ENCODE peak calls at places on chromosomes 3 and 15, in nine cellular contexts. Q, R, Y, I, T, O, F, S and W are unnamed samples.

GRCh38 chr3:124599147-124599765 is 131.0 kb upstream of the UMPS start:
- DNase-seq in O (no peak), Y (no peak), R (no peak), T (no peak), F (no peak), I (no peak), Q (no peak), S (no peak), W (no peak)

GRCh38 chr15:72319360-72319984 is 485 bp downstream of the CELF6 start:
- DNase-seq in Y (peak), I (no peak), F (peak), O (peak), T (no peak), R (peak), Q (peak), S (peak), W (peak)

GRCh38 chr3:57821765-57822164 is 65.7 kb downstream of the SLMAP start:
- DNase-seq in F (no peak), T (no peak), I (no peak), Y (no peak), S (no peak), Q (no peak), R (no peak), O (no peak), W (no peak)

GRCh38 chr3:119290613-119291012 is 3.6 kb upstream of the ARHGAP31 start:
- DNase-seq in R (no peak), O (no peak), T (no peak), Q (no peak), Y (no peak), S (no peak), F (no peak), I (no peak), W (no peak)

GRCh38 chr3:12967751-12968209 is 105.4 kb downstream of the IQSEC1 start:
- DNase-seq in S (peak), T (no peak), O (peak), F (peak), I (no peak), R (peak), Q (peak), Y (peak), W (peak)

GRCh38 chr3:95418251-95418650 is 1355.4 kb downstream of the NSUN3 start:
- DNase-seq in O (no peak), Q (no peak), R (no peak), F (no peak), I (no peak), Y (no peak), T (no peak), S (no peak), W (no peak)

GRCh38 chr15:48002772-48003171 is 118.0 kb upstream of the SLC24A5 start:
- DNase-seq in O (no peak), Q (no peak), I (no peak), F (no peak), Y (no peak), R (no peak), S (no peak), T (no peak), W (no peak)

GRCh38 chr3:72311425-72311824 is 526.5 kb upstream of the PROK2 start:
- DNase-seq in S (no peak), F (no peak), Y (no peak), Q (no peak), I (no peak), T (no peak), O (no peak), R (no peak), W (no peak)

GRCh38 chr3:170081079-170081741 is 43.4 kb downstream of the GPR160 start:
- DNase-seq in T (no peak), F (no peak), S (no peak), O (no peak), Y (no peak), R (no peak), I (no peak), Q (no peak), W (no peak)

GRCh38 chr3:32349184-32349583 is 42.5 kb upstream of the CMTM7 start:
- DNase-seq in T (no peak), Y (no peak), I (no peak), S (no peak), R (no peak), Q (no peak), F (no peak), O (no peak), W (no peak)

GRCh38 chr3:193594946-193595689 is 2.1 kb downstream of the OPA1 start:
- DNase-seq in T (no peak), O (no peak), F (no peak), S (no peak), Q (no peak), R (no peak), Y (no peak), I (no peak), W (no peak)

GRCh38 chr15:76286231-76286879 is 24.9 kb downstream of the ETFA start:
- DNase-seq in S (no peak), T (no peak), Q (peak), Y (no peak), O (no peak), R (no peak), I (no peak), F (no peak), W (no peak)

GRCh38 chr3:42769477-42770131 is 3.4 kb downstream of the CCDC13 start:
- DNase-seq in T (no peak), O (no peak), S (no peak), Q (no peak), I (no peak), R (no peak), Y (no peak), F (no peak), W (no peak)

GRCh38 chr3:156751461-156752025 is 74.6 kb upstream of the LEKR1 start:
- DNase-seq in S (peak), T (no peak), R (no peak), I (no peak), Y (no peak), O (no peak), F (peak), Q (no peak), W (no peak)

GRCh38 chr3:101643861-101644613 is 32.9 kb downstream of the ZBTB11 start:
- DNase-seq in F (no peak), R (no peak), Q (no peak), Y (peak), O (no peak), S (no peak), T (no peak), I (no peak), W (no peak)

GRCh38 chr3:184737063-184737462 is 25.2 kb upstream of the MAGEF1 start:
- DNase-seq in R (no peak), S (no peak), Q (no peak), Y (no peak), I (no peak), F (no peak), T (no peak), O (no peak), W (no peak)

GRCh38 chr3:142275856-142276255 is 50.5 kb upstream of the GK5 start:
- DNase-seq in T (no peak), R (no peak), Y (no peak), O (no peak), Q (no peak), I (no peak), F (no peak), S (no peak), W (no peak)

GRCh38 chr3:24628523-24629258 is 134.0 kb upstream of the THRB start:
- DNase-seq in F (no peak), T (no peak), R (no peak), O (no peak), Y (no peak), Q (no peak), I (no peak), S (no peak), W (no peak)

GRCh38 chr3:126005951-126006350 is 37.0 kb downstream of the ROPN1B start:
- DNase-seq in Q (no peak), S (no peak), T (no peak), O (no peak), I (no peak), Y (no peak), R (no peak), F (no peak), W (no peak)

GRCh38 chr3:39568508-39568907 is 101.0 kb downstream of the MOBP start:
- DNase-seq in F (no peak), Y (no peak), Q (no peak), T (no peak), R (no peak), O (no peak), S (no peak), I (no peak), W (no peak)